ENCODE peak calls at places on chromosomes 6 and 20, in five cellular contexts. J is NCI-H748 treated with DMSO at 0.1 percent for 48 hours, Z is T-helper 1 cell, F is EH, X is T-helper 17 cell. G is an unnamed sample.

GRCh38 chr6:167662881-167663205 is 163.9 kb upstream of the AFDN start:
- DNase-seq in J (no peak), Z (no peak), F (no peak), X (no peak), G (no peak)

GRCh38 chr20:25299801-25300200 is 51.9 kb downstream of the PYGB start:
- DNase-seq in J (no peak), Z (no peak), F (peak; percentile 45), X (no peak), G (no peak)

GRCh38 chr20:42975974-42976373 is 213.7 kb downstream of the PTPRT start:
- DNase-seq in J (no peak), Z (no peak), F (no peak), X (no peak), G (no peak)

GRCh38 chr20:444117-444516 is 18.2 kb downstream of the TBC1D20 start:
- DNase-seq in J (no peak), Z (no peak), F (no peak), X (no peak), G (no peak)

GRCh38 chr6:44036196-44036595 is 91.1 kb downstream of the MRPL14 start:
- DNase-seq in J (no peak), Z (no peak), F (peak; percentile 54), X (no peak), G (no peak)

GRCh38 chr20:49685161-49685601 is 28.5 kb downstream of the B4GALT5 start:
- DNase-seq in J (no peak), Z (no peak), F (no peak), X (no peak), G (no peak)

GRCh38 chr6:81929828-81930227 is 177.3 kb upstream of the TENT5A start:
- DNase-seq in J (no peak), Z (no peak), F (peak; percentile 54), X (no peak), G (no peak)

GRCh38 chr20:7790189-7790588 is 150.1 kb downstream of the HAO1 start:
- DNase-seq in J (no peak), Z (no peak), F (peak; percentile 11), X (no peak), G (no peak)

GRCh38 chr6:74408844-74409243 is 712.8 kb downstream of the CD109 start:
- DNase-seq in J (no peak), Z (no peak), F (no peak), X (no peak), G (no peak)

GRCh38 chr20:37358366-37359150 is 12.6 kb downstream of the SRC start:
- DNase-seq in J (no peak), Z (no peak), F (no peak), X (no peak), G (peak; percentile 53)

GRCh38 chr6:37324131-37325033 is 29.4 kb upstream of the RNF8 start:
- DNase-seq in J (no peak), Z (no peak), F (peak; percentile 81), X (no peak), G (peak; percentile 56)

GRCh38 chr6:32836873-32837272 is 1.7 kb downstream of the TAP2 start:
- DNase-seq in J (no peak), Z (no peak), F (no peak), X (no peak), G (no peak)

GRCh38 chr6:104953410-104953953 is 3.4 kb upstream of the LIN28B start:
- DNase-seq in J (no peak), Z (no peak), F (no peak), X (no peak), G (no peak)

GRCh38 chr6:15274696-15275387 is 29.0 kb downstream of the JARID2 start:
- DNase-seq in J (no peak), Z (no peak), F (peak; percentile 36), X (no peak), G (no peak)

GRCh38 chr6:111734068-111734825 is 128.6 kb upstream of the TRAF3IP2 start:
- DNase-seq in J (no peak), Z (no peak), F (no peak), X (no peak), G (no peak)

GRCh38 chr6:12313992-12314589 is 23.9 kb downstream of the EDN1 start:
- DNase-seq in J (no peak), Z (no peak), F (peak; percentile 91), X (no peak), G (no peak)

GRCh38 chr6:117992856-117993255 is 85.8 kb downstream of the SLC35F1 start:
- DNase-seq in J (no peak), Z (no peak), F (no peak), X (no peak), G (no peak)

GRCh38 chr6:5036309-5036708 is 32.5 kb upstream of the RPP40 start:
- DNase-seq in J (peak; percentile 42), Z (no peak), F (peak; percentile 66), X (no peak), G (no peak)

GRCh38 chr6:43885399-43886066 is 115.5 kb downstream of the VEGFA start:
- DNase-seq in J (no peak), Z (no peak), F (no peak), X (no peak), G (no peak)

GRCh38 chr20:47351643-47352331 is 4.7 kb downstream of the ZMYND8 start:
- DNase-seq in J (peak; percentile 21), Z (no peak), F (peak; percentile 38), X (no peak), G (no peak)

GRCh38 chr6:15001511-15001910 is 244.4 kb upstream of the JARID2 start:
- DNase-seq in J (no peak), Z (no peak), F (no peak), X (no peak), G (no peak)

GRCh38 chr6:158290659-158291058 is 21.6 kb upstream of the TULP4 start:
- DNase-seq in J (no peak), Z (peak; percentile 23), F (no peak), X (peak; percentile 29), G (no peak)

GRCh38 chr6:29602564-29603361 is 17.8 kb downstream of the OR2H2 start:
- DNase-seq in J (peak; percentile 35), Z (no peak), F (peak; percentile 46), X (no peak), G (no peak)

GRCh38 chr20:51092238-51092822 is 69.4 kb upstream of the KCNG1 start:
- DNase-seq in J (no peak), Z (no peak), F (peak; percentile 25), X (no peak), G (no peak)

GRCh38 chr20:57350086-57350710 is 857 bp upstream of the RAE1 start:
- DNase-seq in J (no peak), Z (no peak), F (peak; percentile 12), X (no peak), G (no peak)

GRCh38 chr6:91135406-91135805 is 548.5 kb upstream of the MAP3K7 start:
- DNase-seq in J (no peak), Z (no peak), F (no peak), X (no peak), G (no peak)

GRCh38 chr6:10837009-10837691 is 1.2 kb downstream of the MAK start:
- DNase-seq in J (peak; percentile 56), Z (no peak), F (peak; percentile 25), X (no peak), G (peak; percentile 52)